ENCODE peak calls at places on chromosomes 6 and 20, in seven cellular contexts. One of them, this sample, is unnamed.

GRCh38 chr6:102520981-102521380 is 1127.5 kb downstream of the GRIK2 start:
- DNase-seq in GM12878: no peak
- DNase-seq in H1: no peak
- DNase-seq in K562: no peak
- DNase-seq in upper lobe of left lung: no peak
- DNase-seq in SK-N-SH: no peak
- DNase-seq in transverse colon: no peak
- DNase-seq in this sample: no peak

GRCh38 chr20:4625687-4626086 is 96.0 kb upstream of the PRND start:
- DNase-seq in H1: no peak
- DNase-seq in transverse colon: no peak
- DNase-seq in GM12878: no peak
- DNase-seq in upper lobe of left lung: no peak
- DNase-seq in SK-N-SH: no peak
- DNase-seq in K562: no peak
- DNase-seq in this sample: no peak

GRCh38 chr6:136751478-136751956 is 40.8 kb downstream of the MAP3K5 start:
- DNase-seq in GM12878: peak
- DNase-seq in upper lobe of left lung: no peak
- DNase-seq in SK-N-SH: no peak
- DNase-seq in H1: no peak
- DNase-seq in transverse colon: peak
- DNase-seq in K562: no peak
- DNase-seq in this sample: no peak

GRCh38 chr6:133730881-133731280 is 158.0 kb upstream of the TCF21 start:
- DNase-seq in K562: no peak
- DNase-seq in GM12878: no peak
- DNase-seq in transverse colon: no peak
- DNase-seq in upper lobe of left lung: no peak
- DNase-seq in SK-N-SH: no peak
- DNase-seq in H1: no peak
- DNase-seq in this sample: no peak

GRCh38 chr20:45419188-45420091 is 3.5 kb downstream of the PIGT start:
- DNase-seq in H1: no peak
- DNase-seq in transverse colon: peak
- DNase-seq in upper lobe of left lung: peak
- DNase-seq in K562: no peak
- DNase-seq in SK-N-SH: no peak
- DNase-seq in GM12878: peak
- DNase-seq in this sample: peak

GRCh38 chr6:53793318-53793975 is 1.4 kb upstream of the LRRC1 start:
- DNase-seq in H1: no peak
- DNase-seq in upper lobe of left lung: peak
- DNase-seq in transverse colon: peak
- DNase-seq in SK-N-SH: peak
- DNase-seq in GM12878: no peak
- DNase-seq in K562: no peak
- DNase-seq in this sample: peak

GRCh38 chr6:88867841-88868558 is 95.4 kb downstream of the RNGTT start:
- DNase-seq in upper lobe of left lung: no peak
- DNase-seq in SK-N-SH: no peak
- DNase-seq in GM12878: no peak
- DNase-seq in K562: no peak
- DNase-seq in H1: no peak
- DNase-seq in transverse colon: no peak
- DNase-seq in this sample: no peak

GRCh38 chr6:108651781-108652227 is 91.1 kb downstream of the FOXO3 start:
- DNase-seq in upper lobe of left lung: no peak
- DNase-seq in SK-N-SH: no peak
- DNase-seq in K562: no peak
- DNase-seq in transverse colon: no peak
- DNase-seq in H1: no peak
- DNase-seq in GM12878: no peak
- DNase-seq in this sample: no peak

GRCh38 chr20:57378646-57379262 is 12.4 kb upstream of the RBM38 start:
- DNase-seq in SK-N-SH: no peak
- DNase-seq in K562: no peak
- DNase-seq in upper lobe of left lung: no peak
- DNase-seq in transverse colon: no peak
- DNase-seq in H1: no peak
- DNase-seq in GM12878: no peak
- DNase-seq in this sample: no peak

GRCh38 chr6:91298543-91299145 is 711.8 kb upstream of the MAP3K7 start:
- DNase-seq in upper lobe of left lung: no peak
- DNase-seq in H1: peak
- DNase-seq in K562: no peak
- DNase-seq in transverse colon: no peak
- DNase-seq in SK-N-SH: no peak
- DNase-seq in GM12878: no peak
- DNase-seq in this sample: no peak

GRCh38 chr6:167493961-167494697 is 169.2 kb downstream of the TTLL2 start:
- DNase-seq in transverse colon: peak
- DNase-seq in K562: no peak
- DNase-seq in H1: no peak
- DNase-seq in SK-N-SH: no peak
- DNase-seq in upper lobe of left lung: no peak
- DNase-seq in GM12878: no peak
- DNase-seq in this sample: no peak

GRCh38 chr6:90343581-90343980 is 46.9 kb upstream of the BACH2 start:
- DNase-seq in transverse colon: no peak
- DNase-seq in GM12878: no peak
- DNase-seq in K562: no peak
- DNase-seq in H1: no peak
- DNase-seq in upper lobe of left lung: no peak
- DNase-seq in SK-N-SH: peak
- DNase-seq in this sample: no peak

GRCh38 chr20:34954905-34955231 is 738 bp downstream of the GSS start:
- DNase-seq in SK-N-SH: peak
- DNase-seq in transverse colon: peak
- DNase-seq in upper lobe of left lung: no peak
- DNase-seq in GM12878: no peak
- DNase-seq in K562: peak
- DNase-seq in H1: no peak
- DNase-seq in this sample: peak

GRCh38 chr6:149055195-149055899 is 262.2 kb upstream of the TAB2 start:
- DNase-seq in upper lobe of left lung: no peak
- DNase-seq in GM12878: peak
- DNase-seq in SK-N-SH: no peak
- DNase-seq in K562: no peak
- DNase-seq in transverse colon: no peak
- DNase-seq in H1: no peak
- DNase-seq in this sample: no peak

GRCh38 chr20:61037498-61037897 is 214.6 kb upstream of the CDH4 start:
- DNase-seq in SK-N-SH: no peak
- DNase-seq in K562: no peak
- DNase-seq in GM12878: no peak
- DNase-seq in H1: no peak
- DNase-seq in upper lobe of left lung: no peak
- DNase-seq in transverse colon: no peak
- DNase-seq in this sample: no peak

GRCh38 chr6:154459513-154459912 is 51.0 kb downstream of the CNKSR3 start:
- DNase-seq in K562: no peak
- DNase-seq in upper lobe of left lung: no peak
- DNase-seq in H1: no peak
- DNase-seq in SK-N-SH: no peak
- DNase-seq in GM12878: no peak
- DNase-seq in transverse colon: no peak
- DNase-seq in this sample: no peak
- TF ChIP-seq EP300 in K562: no peak
- TF ChIP-seq EP300 in upper lobe of left lung: no peak
- TF ChIP-seq EP300 in H1: no peak
- TF ChIP-seq EP300 in SK-N-SH: no peak
- TF ChIP-seq EP300 in GM12878: no peak
- TF ChIP-seq EP300 in transverse colon: no peak
- TF ChIP-seq EP300 in this sample: no peak

DNA sequence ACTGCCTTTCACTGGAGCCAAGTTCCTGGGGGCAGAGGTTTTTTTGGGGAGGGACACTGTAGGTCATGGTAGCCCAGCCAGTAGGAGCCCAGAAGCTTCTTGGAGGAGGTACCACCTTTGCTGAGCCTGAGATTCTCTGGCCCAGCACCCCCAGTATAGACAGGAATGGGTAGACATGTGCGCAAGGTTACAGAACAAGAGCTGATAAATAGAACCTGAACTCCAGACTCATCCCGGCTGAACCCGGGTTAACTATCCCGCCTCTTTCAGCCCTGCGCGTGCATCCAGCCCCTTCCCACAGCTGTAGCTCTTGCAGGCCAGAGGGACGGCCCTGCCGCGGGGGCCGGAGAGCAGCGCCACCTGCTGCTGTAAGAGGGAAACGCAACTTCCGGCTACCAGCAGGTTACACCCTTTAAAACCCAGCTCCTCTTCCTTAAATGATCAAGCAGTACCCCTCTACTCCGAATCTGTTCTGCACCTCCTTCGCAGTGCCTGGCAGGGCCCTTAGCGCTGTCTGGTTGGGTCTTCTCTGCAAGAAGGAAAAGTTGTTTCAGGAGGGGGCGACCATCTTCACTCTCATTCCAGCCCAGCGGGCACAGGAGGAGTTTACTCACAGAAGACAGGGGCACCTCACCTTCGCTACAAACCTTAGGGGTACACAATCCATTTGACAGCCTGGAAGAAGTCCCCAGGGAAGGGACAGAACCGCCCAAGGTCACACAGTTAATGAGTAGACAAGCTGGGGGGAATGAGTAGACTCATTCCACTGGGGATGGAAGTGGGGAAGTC is 7.5 kb downstream of the SRXN1 start:
- DNase-seq in upper lobe of left lung: peak
- DNase-seq in K562: peak
- DNase-seq in GM12878: peak
- DNase-seq in SK-N-SH: peak
- DNase-seq in transverse colon: peak
- DNase-seq in H1: peak
- DNase-seq in this sample: peak
- TF ChIP-seq POLR2AphosphoS5 in upper lobe of left lung: no peak
- TF ChIP-seq POLR2AphosphoS5 in K562: no peak
- TF ChIP-seq POLR2AphosphoS5 in GM12878: no peak
- TF ChIP-seq POLR2AphosphoS5 in SK-N-SH: no peak
- TF ChIP-seq POLR2AphosphoS5 in transverse colon: no peak
- TF ChIP-seq POLR2AphosphoS5 in H1: no peak
- TF ChIP-seq POLR2AphosphoS5 in this sample: no peak

GRCh38 chr6:106858653-106859092 is 115.9 kb downstream of the CD24 start:
- DNase-seq in K562: no peak
- DNase-seq in H1: no peak
- DNase-seq in upper lobe of left lung: no peak
- DNase-seq in SK-N-SH: no peak
- DNase-seq in GM12878: no peak
- DNase-seq in transverse colon: peak
- DNase-seq in this sample: no peak

GRCh38 chr6:106856227-106856874 is 118.2 kb downstream of the CD24 start:
- DNase-seq in upper lobe of left lung: no peak
- DNase-seq in transverse colon: no peak
- DNase-seq in SK-N-SH: no peak
- DNase-seq in K562: peak
- DNase-seq in GM12878: no peak
- DNase-seq in H1: no peak
- DNase-seq in this sample: no peak

GRCh38 chr6:106862858-106863257 is 111.7 kb downstream of the CD24 start:
- DNase-seq in H1: no peak
- DNase-seq in SK-N-SH: no peak
- DNase-seq in upper lobe of left lung: no peak
- DNase-seq in GM12878: no peak
- DNase-seq in K562: no peak
- DNase-seq in transverse colon: no peak
- DNase-seq in this sample: no peak

GRCh38 chr6:106860940-106861339 is 113.6 kb downstream of the CD24 start:
- DNase-seq in SK-N-SH: no peak
- DNase-seq in H1: no peak
- DNase-seq in upper lobe of left lung: no peak
- DNase-seq in transverse colon: no peak
- DNase-seq in GM12878: no peak
- DNase-seq in K562: no peak
- DNase-seq in this sample: no peak

DNA sequence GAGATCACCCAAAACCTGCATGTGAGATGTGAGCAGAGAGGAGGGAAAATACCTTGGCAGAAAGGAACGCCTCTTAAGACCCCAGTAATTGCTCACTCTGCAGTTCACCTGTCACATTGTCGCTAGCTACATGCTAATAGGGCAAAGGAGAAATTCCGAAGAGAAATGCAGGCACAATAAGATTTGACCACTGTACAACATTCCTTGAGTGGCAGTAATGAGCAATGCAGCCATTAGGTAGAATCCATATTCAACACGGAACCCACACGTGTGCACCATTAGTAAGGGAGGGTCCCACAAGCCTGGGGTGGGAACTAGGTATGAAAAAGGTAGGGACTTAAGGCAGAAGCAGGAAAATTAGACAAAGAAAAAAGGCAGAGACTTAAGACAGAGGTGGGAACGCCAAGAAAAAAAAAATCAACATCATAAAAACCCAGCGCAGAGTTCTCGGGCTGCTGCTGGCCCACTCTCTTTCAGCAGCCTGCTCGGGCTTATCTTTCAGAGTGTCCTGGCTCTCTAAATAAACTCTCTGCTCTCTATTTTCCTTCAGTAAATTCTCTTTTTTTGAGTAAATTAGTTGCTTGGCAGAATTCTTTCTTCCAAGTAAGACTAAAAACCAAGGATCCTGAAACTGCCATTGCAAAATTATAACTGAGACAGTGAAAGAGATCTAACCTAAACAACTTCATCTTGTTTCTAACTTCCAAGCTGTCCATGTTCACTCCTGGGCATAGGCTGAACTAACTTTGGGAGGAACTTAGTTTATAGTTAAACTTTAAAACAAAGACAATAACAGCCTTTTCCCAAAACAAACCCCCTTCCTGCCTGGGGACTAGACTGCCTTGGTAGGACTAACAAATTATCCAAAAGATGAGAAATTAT is 116.5 kb downstream of the CD24 start:
- DNase-seq in upper lobe of left lung: no peak
- DNase-seq in GM12878: no peak
- DNase-seq in K562: no peak
- DNase-seq in H1: no peak
- DNase-seq in transverse colon: no peak
- DNase-seq in SK-N-SH: no peak
- DNase-seq in this sample: no peak
- TF ChIP-seq EP300 in upper lobe of left lung: no peak
- TF ChIP-seq EP300 in GM12878: no peak
- TF ChIP-seq EP300 in K562: no peak
- TF ChIP-seq EP300 in H1: no peak
- TF ChIP-seq EP300 in transverse colon: no peak
- TF ChIP-seq EP300 in SK-N-SH: no peak
- TF ChIP-seq EP300 in this sample: no peak

DNA sequence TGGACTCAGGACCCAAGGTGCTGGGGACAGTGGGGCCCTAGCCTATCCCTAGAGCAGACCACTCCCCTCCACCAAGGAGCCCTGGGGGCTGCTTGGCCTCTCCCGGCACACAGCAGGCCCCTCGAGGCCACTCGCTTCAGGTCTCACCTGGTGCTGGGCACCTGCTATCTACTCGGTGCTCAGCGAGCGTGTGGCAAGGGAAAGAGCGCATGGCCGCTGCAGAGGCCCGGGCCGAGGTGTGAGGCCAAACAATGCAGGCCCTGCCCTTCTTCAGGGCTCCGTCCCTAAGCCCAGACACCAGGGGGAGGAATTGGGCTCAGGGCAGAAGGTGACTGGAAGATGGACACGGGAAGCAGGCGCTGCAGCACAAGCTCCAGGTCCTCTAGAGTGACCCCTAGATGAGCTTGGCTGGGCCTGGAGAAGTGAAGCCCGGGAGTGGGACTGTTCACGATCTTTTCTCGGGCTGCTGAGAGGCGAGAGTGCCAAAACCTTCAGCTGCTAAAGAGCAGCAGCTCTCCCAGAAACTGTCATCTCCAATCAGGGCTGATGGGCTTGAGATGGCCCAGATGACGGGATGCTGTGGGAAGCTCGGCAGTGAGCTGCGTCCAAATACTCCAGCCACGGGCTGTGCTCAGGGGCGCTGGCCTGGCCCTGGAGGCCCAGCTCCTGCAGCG is 43.9 kb downstream of the APCDD1L start:
- DNase-seq in H1: no peak
- DNase-seq in K562: no peak
- DNase-seq in upper lobe of left lung: no peak
- DNase-seq in GM12878: no peak
- DNase-seq in SK-N-SH: peak
- DNase-seq in transverse colon: peak
- DNase-seq in this sample: no peak
- TF ChIP-seq POLR2AphosphoS5 in H1: no peak
- TF ChIP-seq POLR2AphosphoS5 in K562: no peak
- TF ChIP-seq POLR2AphosphoS5 in upper lobe of left lung: no peak
- TF ChIP-seq POLR2AphosphoS5 in GM12878: no peak
- TF ChIP-seq POLR2AphosphoS5 in SK-N-SH: peak
- TF ChIP-seq POLR2AphosphoS5 in transverse colon: peak
- TF ChIP-seq POLR2AphosphoS5 in this sample: no peak

This sample was measured in stomach.